ENCODE peak calls at places on chromosome 7, in six cellular contexts. R is HCT116, D is left ventricle myocardium inferior, G is spleen, E is thoracic aorta, X is GM23338. W is an unnamed sample. For H3K36me3, the result is how much of the 10 kb centered on the place peaks cover.

GRCh38 chr7:133819695-133820094 is 307.4 kb upstream of the LRGUK start:
- DNase-seq in R (no peak), D (no peak), G (no peak), E (no peak), X (no peak), W (no peak)

GRCh38 chr7:140417456-140418155 is 13.7 kb downstream of the RAB19 start:
- DNase-seq in R (no peak), D (no peak), G (no peak), E (no peak), X (no peak), W (no peak)

GRCh38 chr7:116672596-116673503 is 854 bp downstream of the MET start:
- DNase-seq in R (no peak), D (peak), G (no peak), E (no peak), X (peak), W (peak)

GRCh38 chr7:102273749-102274712 is 12.6 kb upstream of the SH2B2 start:
- DNase-seq in R (peak), D (no peak), G (no peak), E (no peak), X (no peak), W (no peak)

GRCh38 chr7:76064208-76064970 is 16.5 kb downstream of the MDH2 start:
- DNase-seq in R (no peak), D (no peak), G (peak), E (no peak), X (no peak), W (no peak)

GRCh38 chr7:563629-564170 is 44.1 kb upstream of the PDGFA start:
- DNase-seq in R (no peak), D (no peak), G (no peak), E (no peak), X (no peak), W (no peak)

GRCh38 chr7:54712777-54713176 is 46.2 kb downstream of the SEC61G start:
- DNase-seq in R (no peak), D (no peak), G (no peak), E (no peak), X (no peak), W (no peak)

GRCh38 chr7:73971701-73972341 is 56.2 kb upstream of the ELN start:
- DNase-seq in R (peak), D (no peak), G (peak), E (no peak), X (peak), W (no peak)

GRCh38 chr7:136925556-136925955 is 57.1 kb downstream of the CHRM2 start:
- DNase-seq in R (no peak), D (no peak), G (no peak), E (no peak), X (no peak), W (no peak)

GRCh38 chr7:24442170-24442777 is 131.0 kb upstream of the PALS2 start:
- DNase-seq in R (no peak), D (no peak), G (no peak), E (no peak), X (no peak), W (no peak)

GRCh38 chr7:129162732-129163131 is 18.2 kb downstream of the TSPAN33 start:
- DNase-seq in R (no peak), D (no peak), G (no peak), E (no peak), X (no peak), W (no peak)

GRCh38 chr7:157426463-157427301 is 89.9 kb downstream of the DNAJB6 start:
- DNase-seq in R (no peak), D (peak), G (peak), E (no peak), X (no peak), W (no peak)

GRCh38 chr7:116524609-116525297 is at the start of gene CAV1:
- DNase-seq in R (peak), D (peak), G (peak), E (peak), X (peak), W (peak)

GRCh38 chr7:121107923-121108498 is 119.5 kb downstream of the CPED1 start:
- DNase-seq in R (peak), D (no peak), G (no peak), E (no peak), X (peak), W (no peak)

GRCh38 chr7:121113288-121113687 is 124.8 kb downstream of the CPED1 start:
- DNase-seq in R (no peak), D (no peak), G (no peak), E (no peak), X (no peak), W (no peak)

GRCh38 chr7:121103579-121103978 is 115.1 kb downstream of the CPED1 start:
- DNase-seq in R (no peak), D (no peak), G (no peak), E (no peak), X (no peak), W (no peak)

DNA sequence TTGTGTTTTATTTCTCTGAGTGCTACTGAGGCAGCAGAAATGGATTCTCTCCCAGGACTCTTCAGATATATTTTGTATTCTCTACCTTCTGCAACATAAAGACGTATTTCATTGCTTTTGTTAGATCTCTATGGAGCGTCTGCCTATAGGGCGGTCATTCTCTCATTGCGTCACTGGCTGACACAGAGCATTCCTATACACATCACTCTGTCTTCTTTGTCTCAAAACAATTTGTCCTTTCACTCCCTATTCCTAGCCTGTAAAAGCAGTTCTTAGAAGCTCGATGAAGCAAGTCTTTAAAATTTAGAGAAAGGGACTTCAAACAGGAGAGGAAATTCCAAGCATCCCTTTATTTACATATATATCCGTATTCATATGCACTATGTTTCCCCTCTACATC is 120.6 kb downstream of the CPED1 start:
- DNase-seq in R (no peak), D (no peak), G (no peak), E (no peak), X (peak), W (no peak)
- H3K36me3 ChIP-seq in R (under half), D (under half), G (under half), E (under half), X (under half), W (under half)

GRCh38 chr7:33903770-33904679 is 1.3 kb upstream of the BMPER start:
- DNase-seq in R (no peak), D (peak), G (peak), E (no peak), X (peak), W (peak)
- H3K4me3 ChIP-seq in R (peak), D (peak), G (peak), E (peak), X (peak), W (peak)

GRCh38 chr7:23357190-23358093 is 58.3 kb downstream of the MALSU1 start:
- DNase-seq in R (peak), D (no peak), G (no peak), E (no peak), X (peak), W (no peak)
- TF ChIP-seq CTCF in R (no peak), D (peak), G (no peak), E (no peak), X (peak), W (peak)

DNA sequence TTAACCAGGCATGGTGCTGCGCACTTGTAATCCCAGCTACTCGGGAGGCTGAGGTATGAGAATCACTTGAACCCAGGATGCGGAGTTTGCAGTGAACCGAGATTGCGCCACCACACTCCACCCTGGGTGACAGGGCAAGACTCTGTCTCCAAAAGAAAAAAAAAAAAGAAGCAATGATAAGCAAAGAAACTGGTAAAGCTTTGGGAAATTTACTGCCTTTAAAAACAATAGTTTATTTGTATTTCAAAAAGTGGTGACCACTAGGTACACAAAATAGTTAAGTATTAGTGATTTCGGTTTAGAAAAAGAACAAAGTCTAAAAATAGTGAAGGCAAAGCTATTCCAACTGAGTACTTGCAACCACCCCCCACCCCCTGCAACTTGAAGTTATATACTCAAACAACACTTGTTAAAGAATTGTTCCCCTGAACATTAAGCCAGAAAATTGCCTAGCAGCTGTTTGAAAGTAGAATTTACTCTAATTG is 37.7 kb downstream of the MALSU1 start:
- DNase-seq in R (no peak), D (no peak), G (no peak), E (no peak), X (no peak), W (no peak)
- H3K36me3 ChIP-seq in R (half or more), D (under half), G (under half), E (under half), X (half or more), W (under half)